ENCODE peak calls at places on chromosomes 6 and 20, in ten cellular contexts. I is activated CD8-positive, alpha-beta T cell treated with anti-CD3 and anti-CD28 coated beads, Interleukin-2, amount 10 ng/mL, durations not matched to agents 7 days and 5 days; O is stimulated activated CD8-positive, alpha-beta memory T cell treated with anti-CD3 and anti-CD28 coated beads, Interleukin-4, amount 100 ng/mL, for 24 hours; T is Caco-2; F is caudate nucleus; C is NCI-H510A treated with DMSO at 0.1 percent for 48 hours; H is tibial artery; J is hepatocyte; A is RPMI8226; G is amygdala. Q is an unnamed sample.
A peak's percentile ranks its signal among the peaks of the same experiment; 100 is the strongest.

GRCh38 chr20:20037960-20038359 is 14.3 kb downstream of the CRNKL1 start:
- DNase-seq in I (no peak), O (no peak), T (no peak), F (no peak), C (no peak), H (no peak), J (no peak), A (no peak), G (no peak), Q (no peak)

GRCh38 chr6:21031182-21031581 is 496.9 kb downstream of the CDKAL1 start:
- DNase-seq in I (no peak), O (no peak), T (no peak), F (no peak), C (no peak), H (no peak), J (no peak), A (no peak), G (no peak), Q (no peak)

GRCh38 chr6:63236398-63236817 is 25.1 kb downstream of the FKBP1C start:
- DNase-seq in I (no peak), O (no peak), T (no peak), F (no peak), C (no peak), H (no peak), J (no peak), A (no peak), G (no peak), Q (no peak)

GRCh38 chr6:147974376-147974775 is 368.3 kb upstream of the SASH1 start:
- DNase-seq in I (no peak), O (no peak), T (no peak), F (no peak), C (no peak), H (no peak), J (no peak), A (no peak), G (no peak), Q (no peak)

GRCh38 chr6:10578718-10579117 is 57.6 kb downstream of the GCNT2 start:
- DNase-seq in I (no peak), O (no peak), T (no peak), F (no peak), C (no peak), H (no peak), J (no peak), A (no peak), G (no peak), Q (no peak)

GRCh38 chr6:45704056-45704790 is 311.4 kb downstream of the CLIC5 start:
- DNase-seq in I (no peak), O (no peak), T (no peak), F (no peak), C (no peak), H (no peak), J (no peak), A (no peak), G (no peak), Q (no peak)

GRCh38 chr6:151136141-151136755 is 103.5 kb upstream of the AKAP12 start:
- DNase-seq in I (no peak), O (no peak), T (no peak), F (no peak), C (no peak), H (no peak), J (peak; percentile 22), A (no peak), G (no peak), Q (no peak)

GRCh38 chr20:62795023-62795761 is 1.1 kb upstream of the MRGBP start:
- DNase-seq in I (peak; percentile 75), O (peak; percentile 65), T (peak; percentile 94), F (peak; percentile 56), C (peak; percentile 26), H (peak; percentile 83), J (peak; percentile 77), A (peak; percentile 74), G (no peak), Q (peak; percentile 89)

GRCh38 chr6:106783631-106784566 is 154.5 kb downstream of the QRSL1 start:
- DNase-seq in I (no peak), O (no peak), T (no peak), F (no peak), C (no peak), H (no peak), J (no peak), A (no peak), G (no peak), Q (no peak)

GRCh38 chr20:57199656-57200405 is 66.6 kb downstream of the BMP7 start:
- DNase-seq in I (no peak), O (no peak), T (no peak), F (no peak), C (no peak), H (no peak), J (no peak), A (no peak), G (no peak), Q (no peak)

GRCh38 chr6:33926451-33926850 is 122.6 kb upstream of the MLN start:
- DNase-seq in I (no peak), O (no peak), T (peak; percentile 49), F (no peak), C (no peak), H (no peak), J (no peak), A (no peak), G (no peak), Q (peak; percentile 62)

GRCh38 chr20:18224968-18225568 is 63.3 kb upstream of the ZNF133 start:
- DNase-seq in I (no peak), O (no peak), T (no peak), F (no peak), C (no peak), H (no peak), J (peak; percentile 61), A (peak; percentile 12), G (no peak), Q (peak; percentile 59)